ENCODE peak calls at places on chromosomes 2 and 18, in five cellular contexts. One of them, this sample, is unnamed.
A peak's percentile ranks its signal among the peaks of the same experiment; 100 is the strongest.

GRCh38 chr2:147293958-147294824 is 550.6 kb upstream of the ACVR2A start:
- DNase-seq in AG04450: no peak
- DNase-seq in endodermal cell: no peak
- DNase-seq in GM23338: no peak
- DNase-seq in lower lobe of right lung: no peak
- DNase-seq in this sample: no peak

GRCh38 chr18:10370716-10371115 is 83.7 kb upstream of the APCDD1 start:
- DNase-seq in endodermal cell: no peak
- DNase-seq in lower lobe of right lung: no peak
- DNase-seq in GM23338: no peak
- DNase-seq in AG04450: no peak
- DNase-seq in this sample: no peak

GRCh38 chr18:32773187-32773712 is 427 bp upstream of the KLHL14 start:
- DNase-seq in GM23338: no peak
- DNase-seq in lower lobe of right lung: no peak
- DNase-seq in AG04450: no peak
- DNase-seq in endodermal cell: no peak
- DNase-seq in this sample: no peak

GRCh38 chr2:11616851-11617415 is 53.1 kb downstream of the NTSR2 start:
- DNase-seq in AG04450: no peak
- DNase-seq in lower lobe of right lung: no peak
- DNase-seq in GM23338: no peak
- DNase-seq in endodermal cell: no peak
- DNase-seq in this sample: no peak

GRCh38 chr2:46839045-46839444 is 76.6 kb downstream of the MCFD2 start:
- DNase-seq in lower lobe of right lung: no peak
- DNase-seq in AG04450: no peak
- DNase-seq in GM23338: no peak
- DNase-seq in endodermal cell: no peak
- DNase-seq in this sample: no peak

GRCh38 chr2:199485732-199486335 is 28.1 kb upstream of the SATB2 start:
- DNase-seq in lower lobe of right lung: peak; percentile 49
- DNase-seq in AG04450: no peak
- DNase-seq in endodermal cell: peak; percentile 92
- DNase-seq in GM23338: peak; percentile 87
- DNase-seq in this sample: peak; percentile 32

GRCh38 chr2:46229134-46230063 is 67.8 kb upstream of the EPAS1 start:
- DNase-seq in AG04450: no peak
- DNase-seq in GM23338: peak; percentile 65
- DNase-seq in lower lobe of right lung: no peak
- DNase-seq in endodermal cell: peak; percentile 84
- DNase-seq in this sample: no peak

GRCh38 chr2:154307007-154307406 is 391.5 kb upstream of the KCNJ3 start:
- DNase-seq in GM23338: no peak
- DNase-seq in endodermal cell: no peak
- DNase-seq in AG04450: no peak
- DNase-seq in lower lobe of right lung: no peak
- DNase-seq in this sample: no peak

GRCh38 chr2:120454993-120455789 is 109.3 kb downstream of the INHBB start:
- DNase-seq in AG04450: peak; percentile 43
- DNase-seq in GM23338: no peak
- DNase-seq in endodermal cell: no peak
- DNase-seq in lower lobe of right lung: no peak
- DNase-seq in this sample: no peak

GRCh38 chr2:107936427-107937359 is 49.6 kb upstream of the SLC5A7 start:
- DNase-seq in GM23338: peak; percentile 58
- DNase-seq in endodermal cell: peak; percentile 69
- DNase-seq in lower lobe of right lung: no peak
- DNase-seq in AG04450: no peak
- DNase-seq in this sample: no peak

GRCh38 chr2:234235191-234235590 is 184.7 kb downstream of the SPP2 start:
- DNase-seq in GM23338: no peak
- DNase-seq in endodermal cell: no peak
- DNase-seq in AG04450: no peak
- DNase-seq in lower lobe of right lung: no peak
- DNase-seq in this sample: no peak

GRCh38 chr2:31413025-31413424 is 1.5 kb downstream of the XDH start:
- DNase-seq in lower lobe of right lung: no peak
- DNase-seq in GM23338: no peak
- DNase-seq in AG04450: no peak
- DNase-seq in endodermal cell: no peak
- DNase-seq in this sample: no peak

GRCh38 chr2:31411771-31412170 is 2.8 kb downstream of the XDH start:
- DNase-seq in AG04450: no peak
- DNase-seq in GM23338: no peak
- DNase-seq in lower lobe of right lung: no peak
- DNase-seq in endodermal cell: no peak
- DNase-seq in this sample: no peak

GRCh38 chr2:31415421-31415820 is 879 bp upstream of the XDH start:
- DNase-seq in endodermal cell: no peak
- DNase-seq in lower lobe of right lung: no peak
- DNase-seq in GM23338: no peak
- DNase-seq in AG04450: no peak
- DNase-seq in this sample: no peak

GRCh38 chr2:31414601-31415241 is at the start of gene XDH:
- DNase-seq in AG04450: no peak
- DNase-seq in lower lobe of right lung: no peak
- DNase-seq in GM23338: no peak
- DNase-seq in endodermal cell: no peak
- DNase-seq in this sample: no peak

GRCh38 chr2:31413876-31414550 is 529 bp downstream of the XDH start:
- DNase-seq in AG04450: no peak
- DNase-seq in endodermal cell: no peak
- DNase-seq in GM23338: peak; percentile 30
- DNase-seq in lower lobe of right lung: no peak
- DNase-seq in this sample: no peak
- TF ChIP-seq CTCF in AG04450: peak; percentile 6
- TF ChIP-seq CTCF in endodermal cell: peak; percentile 69
- TF ChIP-seq CTCF in GM23338: peak; percentile 50
- TF ChIP-seq CTCF in lower lobe of right lung: no peak
- TF ChIP-seq CTCF in this sample: peak; percentile 17

DNA sequence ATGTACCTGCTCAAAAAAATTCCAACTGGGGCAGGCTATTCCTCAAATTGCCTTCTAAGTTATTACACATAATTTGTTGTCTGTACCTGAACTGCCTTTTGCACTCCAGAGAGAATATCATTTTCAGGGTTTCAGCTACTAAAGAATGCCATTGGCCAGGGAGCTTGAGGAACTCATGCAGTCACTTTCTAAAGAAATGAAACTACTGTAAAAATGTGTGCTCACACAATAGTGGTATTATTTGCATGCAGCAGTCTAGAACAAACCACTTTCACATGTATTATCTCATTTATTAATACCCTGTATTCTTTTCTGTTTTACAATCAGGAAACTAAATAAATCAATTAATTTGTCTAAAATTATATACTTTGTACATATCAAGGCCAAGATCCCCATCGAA is 152.1 kb downstream of the PID1 start:
- DNase-seq in GM23338: no peak
- DNase-seq in AG04450: no peak
- DNase-seq in lower lobe of right lung: no peak
- DNase-seq in endodermal cell: no peak
- DNase-seq in this sample: no peak
- TF ChIP-seq CTCF in GM23338: no peak
- TF ChIP-seq CTCF in AG04450: no peak
- TF ChIP-seq CTCF in lower lobe of right lung: no peak
- TF ChIP-seq CTCF in endodermal cell: no peak
- TF ChIP-seq CTCF in this sample: no peak

GRCh38 chr2:71452565-71452964 is 796 bp upstream of the DYSF start:
- DNase-seq in GM23338: peak; percentile 62
- DNase-seq in lower lobe of right lung: no peak
- DNase-seq in endodermal cell: peak; percentile 79
- DNase-seq in AG04450: no peak
- DNase-seq in this sample: no peak
- TF ChIP-seq CTCF in GM23338: peak; percentile 46
- TF ChIP-seq CTCF in lower lobe of right lung: no peak
- TF ChIP-seq CTCF in endodermal cell: peak; percentile 67
- TF ChIP-seq CTCF in AG04450: no peak
- TF ChIP-seq CTCF in this sample: no peak

GRCh38 chr2:9814129-9814868 is 29.0 kb upstream of the TAF1B start:
- DNase-seq in endodermal cell: peak; percentile 46
- DNase-seq in GM23338: no peak
- DNase-seq in lower lobe of right lung: no peak
- DNase-seq in AG04450: no peak
- DNase-seq in this sample: no peak
- TF ChIP-seq CTCF in endodermal cell: no peak
- TF ChIP-seq CTCF in GM23338: no peak
- TF ChIP-seq CTCF in lower lobe of right lung: peak; percentile 3
- TF ChIP-seq CTCF in AG04450: no peak
- TF ChIP-seq CTCF in this sample: no peak

DNA sequence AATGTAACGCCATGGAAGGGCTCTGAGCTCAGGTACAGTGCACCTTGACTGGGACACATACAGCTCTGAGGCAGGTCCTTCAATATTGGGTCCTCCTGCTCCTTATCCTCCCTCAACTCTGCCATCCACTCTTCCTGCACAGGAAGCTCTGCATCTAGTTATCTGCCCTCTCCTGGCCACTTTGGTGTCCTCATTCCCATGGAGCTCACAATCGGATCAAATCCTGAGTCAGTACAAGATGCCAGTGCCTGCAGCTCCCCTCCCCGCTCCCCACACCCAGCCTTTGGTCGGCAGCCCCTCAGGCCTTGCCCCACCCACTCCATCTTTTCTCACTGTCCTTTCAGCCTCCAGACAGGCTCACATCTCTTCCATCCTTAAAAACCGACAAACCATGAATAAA is 58.0 kb downstream of the LRRFIP1 start:
- DNase-seq in endodermal cell: peak; percentile 69
- DNase-seq in GM23338: peak; percentile 78
- DNase-seq in lower lobe of right lung: no peak
- DNase-seq in AG04450: no peak
- DNase-seq in this sample: no peak
- TF ChIP-seq CTCF in endodermal cell: peak; percentile 63
- TF ChIP-seq CTCF in GM23338: peak; percentile 44
- TF ChIP-seq CTCF in lower lobe of right lung: peak; percentile 25
- TF ChIP-seq CTCF in AG04450: peak; percentile 44
- TF ChIP-seq CTCF in this sample: peak; percentile 40

DNA sequence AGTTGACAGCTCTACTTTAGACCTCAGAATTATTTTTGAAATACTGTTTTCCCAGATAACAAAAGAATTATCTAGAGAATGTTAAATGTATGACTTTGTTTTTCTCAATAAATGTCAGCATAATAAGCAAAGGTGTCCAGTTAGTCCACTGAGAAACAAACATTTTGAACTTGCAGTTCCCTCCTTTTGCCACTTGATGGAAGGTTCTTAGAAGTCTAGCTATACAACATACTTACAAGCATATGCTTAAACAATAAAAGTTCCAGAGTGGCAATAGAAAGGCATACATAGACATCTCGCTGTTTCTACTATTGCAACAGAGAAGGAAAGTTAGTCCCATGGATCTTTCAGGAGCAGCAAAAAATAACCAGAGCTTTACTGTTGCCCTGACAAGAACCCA is 11.8 kb downstream of the NDUFA10 start:
- DNase-seq in lower lobe of right lung: no peak
- DNase-seq in GM23338: no peak
- DNase-seq in AG04450: no peak
- DNase-seq in endodermal cell: no peak
- DNase-seq in this sample: no peak
- TF ChIP-seq CTCF in lower lobe of right lung: no peak
- TF ChIP-seq CTCF in GM23338: peak; percentile 26
- TF ChIP-seq CTCF in AG04450: peak; percentile 50
- TF ChIP-seq CTCF in endodermal cell: peak; percentile 54
- TF ChIP-seq CTCF in this sample: no peak

DNA sequence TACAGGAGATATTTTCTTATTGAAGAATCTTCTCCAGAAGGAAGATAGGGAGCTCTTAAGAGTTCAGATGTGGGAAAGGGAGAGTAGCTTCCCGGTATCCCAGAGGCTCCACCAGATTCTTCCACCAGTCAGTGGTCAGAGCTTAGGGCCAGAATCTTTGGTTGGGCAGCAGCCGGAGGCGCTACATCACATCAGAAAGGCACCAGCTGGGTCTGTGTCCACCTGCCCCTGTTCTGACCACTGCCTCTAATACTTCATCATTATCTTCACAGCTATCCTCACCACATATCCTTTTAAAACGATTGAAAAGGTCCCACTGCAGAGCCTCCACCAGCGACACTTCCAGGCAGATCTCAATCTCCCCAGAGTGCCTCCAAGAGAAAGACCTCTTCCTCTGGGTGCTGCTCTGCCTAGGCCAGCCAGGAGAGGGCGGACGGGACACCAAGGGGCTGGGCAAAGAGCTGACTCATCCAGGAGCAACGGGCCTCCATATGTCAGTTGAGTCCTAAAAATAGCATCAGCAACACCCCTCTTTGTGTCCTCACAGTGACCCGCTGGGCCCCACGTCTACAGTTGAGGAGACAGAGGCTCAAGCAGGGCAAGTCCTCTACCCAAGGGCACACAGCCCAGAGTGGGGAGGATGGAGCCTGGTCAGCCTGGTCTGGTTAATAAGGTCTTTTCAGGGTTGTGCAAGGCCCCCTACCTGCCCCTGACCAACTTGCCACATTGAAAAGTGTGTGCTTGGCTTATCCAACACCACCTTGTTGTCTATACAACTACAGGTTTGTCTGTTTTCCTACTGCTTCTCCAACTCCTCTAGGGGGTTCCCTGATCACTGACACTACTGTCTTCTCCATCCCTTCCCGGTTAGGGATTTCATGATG is 81.2 kb downstream of the ADD2 start:
- DNase-seq in AG04450: no peak
- DNase-seq in lower lobe of right lung: no peak
- DNase-seq in endodermal cell: peak; percentile 94
- DNase-seq in GM23338: peak; percentile 89
- DNase-seq in this sample: no peak
- TF ChIP-seq CTCF in AG04450: peak; percentile 19
- TF ChIP-seq CTCF in lower lobe of right lung: peak; percentile 13
- TF ChIP-seq CTCF in endodermal cell: peak; percentile 84
- TF ChIP-seq CTCF in GM23338: peak; percentile 80
- TF ChIP-seq CTCF in this sample: peak; percentile 17

DNA sequence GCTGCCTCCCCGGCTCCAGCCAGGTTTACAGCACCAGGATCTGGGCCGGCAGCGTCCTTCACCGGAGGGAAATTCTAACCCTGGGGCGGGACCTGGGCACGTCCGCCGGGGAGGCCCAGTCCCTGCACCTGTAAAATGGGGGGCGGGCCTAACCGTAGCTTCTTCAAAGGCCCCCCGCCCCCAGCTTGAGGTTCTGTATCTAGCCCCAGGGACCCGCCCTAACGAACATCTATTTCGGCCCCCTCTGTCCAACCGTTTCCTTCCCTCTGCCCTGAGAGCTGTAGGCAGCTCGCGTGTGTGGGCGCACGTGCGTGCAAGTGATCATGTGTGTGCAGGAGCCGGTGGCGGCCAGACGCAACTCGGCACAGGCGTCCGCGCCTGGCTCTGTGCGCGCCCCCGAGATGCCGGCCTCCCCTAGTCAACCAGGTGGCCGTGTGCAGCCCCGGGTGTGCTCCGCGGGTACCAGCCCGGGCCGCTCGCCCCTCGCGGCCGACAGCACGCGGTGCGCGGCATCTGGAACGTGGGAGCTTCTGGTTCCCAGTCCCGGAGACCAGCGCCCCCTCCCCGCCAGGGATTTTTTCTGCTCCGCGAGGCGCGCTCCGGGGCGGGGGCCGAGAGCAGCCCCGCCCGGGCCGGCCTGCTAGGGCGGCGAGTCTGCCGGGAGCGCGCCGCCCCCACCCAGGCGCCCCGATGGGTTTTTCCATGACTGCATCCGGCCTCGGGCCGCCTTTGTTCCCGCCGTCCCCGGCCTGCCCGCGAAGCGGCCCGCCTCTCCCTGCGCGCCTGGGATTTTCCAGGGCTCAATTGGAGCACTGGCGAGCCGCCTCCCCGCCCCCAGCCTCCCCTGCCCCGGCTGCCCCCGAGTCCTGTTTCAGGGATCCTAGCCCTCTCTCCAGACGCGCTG is 21.2 kb downstream of the TEX44 start:
- DNase-seq in AG04450: peak; percentile 38
- DNase-seq in lower lobe of right lung: peak; percentile 84
- DNase-seq in endodermal cell: peak; percentile 96
- DNase-seq in GM23338: peak; percentile 95
- DNase-seq in this sample: no peak
- TF ChIP-seq CTCF in AG04450: no peak
- TF ChIP-seq CTCF in lower lobe of right lung: peak; percentile 41
- TF ChIP-seq CTCF in endodermal cell: peak; percentile 60
- TF ChIP-seq CTCF in GM23338: no peak
- TF ChIP-seq CTCF in this sample: no peak

This sample was measured in D721Med.